ENCODE peak calls at places on chromosomes 3 and 15, in seven cellular contexts. I is CD8-positive, alpha-beta memory T cell; L is sigmoid colon; G is MM.1S; K is right lobe of liver; N is GM23248; V is uterus. E is an unnamed sample.
A peak's percentile ranks its signal among the peaks of the same experiment; 100 is the strongest.

GRCh38 chr3:173913397-173913796 is 515.9 kb downstream of the NLGN1 start:
- DNase-seq in I (no peak), L (no peak), G (no peak), K (no peak), N (peak; percentile 73), V (no peak), E (no peak)

GRCh38 chr3:159586587-159587202 is 401.9 kb upstream of the IL12A start:
- DNase-seq in I (no peak), L (no peak), G (no peak), K (no peak), N (peak; percentile 50), V (no peak), E (no peak)

GRCh38 chr15:45337224-45337623 is 41.1 kb downstream of the GATM start:
- DNase-seq in I (no peak), L (no peak), G (no peak), K (no peak), N (no peak), V (no peak), E (no peak)

GRCh38 chr3:148379763-148380162 is 317.9 kb upstream of the AGTR1 start:
- DNase-seq in I (no peak), L (no peak), G (peak; percentile 65), K (no peak), N (peak; percentile 80), V (no peak), E (no peak)

GRCh38 chr3:141095546-141095937 is 44.4 kb downstream of the SPSB4 start:
- DNase-seq in I (no peak), L (no peak), G (no peak), K (no peak), N (no peak), V (no peak), E (no peak)

GRCh38 chr15:37019479-37020433 is 80.6 kb downstream of the MEIS2 start:
- DNase-seq in I (no peak), L (no peak), G (no peak), K (no peak), N (no peak), V (no peak), E (no peak)

GRCh38 chr3:69197922-69198540 is 75.6 kb upstream of the LMOD3 start:
- DNase-seq in I (peak; percentile 29), L (no peak), G (no peak), K (no peak), N (no peak), V (no peak), E (peak; percentile 67)

GRCh38 chr15:49468440-49468839 is 45.4 kb downstream of the FGF7 start:
- DNase-seq in I (no peak), L (no peak), G (no peak), K (no peak), N (peak; percentile 82), V (no peak), E (no peak)

GRCh38 chr3:109460961-109461360 is 123.6 kb upstream of the DPPA4 start:
- DNase-seq in I (no peak), L (no peak), G (no peak), K (no peak), N (no peak), V (no peak), E (no peak)

GRCh38 chr15:56440226-56440770 is 24.6 kb downstream of the MNS1 start:
- DNase-seq in I (no peak), L (no peak), G (no peak), K (no peak), N (no peak), V (no peak), E (no peak)

GRCh38 chr3:119562307-119562961 is 3.0 kb upstream of the CD80 start:
- DNase-seq in I (no peak), L (no peak), G (peak; percentile 65), K (no peak), N (no peak), V (no peak), E (no peak)

GRCh38 chr3:37700849-37701248 is 160.8 kb upstream of the CTDSPL start:
- DNase-seq in I (no peak), L (no peak), G (no peak), K (no peak), N (no peak), V (no peak), E (no peak)

GRCh38 chr15:55768670-55769185 is 25.8 kb upstream of the PRTG start:
- DNase-seq in I (no peak), L (no peak), G (no peak), K (no peak), N (no peak), V (no peak), E (no peak)

GRCh38 chr3:101243285-101244211 is 76.8 kb downstream of the IMPG2 start:
- DNase-seq in I (no peak), L (no peak), G (no peak), K (no peak), N (peak; percentile 72), V (no peak), E (no peak)

GRCh38 chr3:5376761-5377160 is 189.3 kb downstream of the EDEM1 start:
- DNase-seq in I (no peak), L (no peak), G (peak; percentile 58), K (no peak), N (no peak), V (no peak), E (peak; percentile 4)

GRCh38 chr3:156216216-156216615 is 95.8 kb downstream of the KCNAB1 start:
- DNase-seq in I (no peak), L (no peak), G (no peak), K (no peak), N (no peak), V (no peak), E (no peak)

GRCh38 chr15:33315044-33315443 is 4.3 kb downstream of the RYR3 start:
- DNase-seq in I (no peak), L (no peak), G (no peak), K (no peak), N (no peak), V (no peak), E (no peak)

GRCh38 chr3:128312271-128312670 is 154.4 kb downstream of the DNAJB8 start:
- DNase-seq in I (no peak), L (no peak), G (no peak), K (no peak), N (no peak), V (no peak), E (no peak)

GRCh38 chr3:32137870-32138269 is 31.4 kb downstream of the GPD1L start:
- DNase-seq in I (no peak), L (no peak), G (no peak), K (no peak), N (no peak), V (no peak), E (no peak)

GRCh38 chr15:89358755-89359439 is 24.3 kb upstream of the POLG start:
- DNase-seq in I (peak; percentile 77), L (peak; percentile 81), G (no peak), K (peak; percentile 78), N (peak; percentile 82), V (peak; percentile 77), E (no peak)

GRCh38 chr3:64939747-64940450 is 252.1 kb upstream of the ADAMTS9 start:
- DNase-seq in I (no peak), L (no peak), G (no peak), K (no peak), N (no peak), V (no peak), E (no peak)

DNA sequence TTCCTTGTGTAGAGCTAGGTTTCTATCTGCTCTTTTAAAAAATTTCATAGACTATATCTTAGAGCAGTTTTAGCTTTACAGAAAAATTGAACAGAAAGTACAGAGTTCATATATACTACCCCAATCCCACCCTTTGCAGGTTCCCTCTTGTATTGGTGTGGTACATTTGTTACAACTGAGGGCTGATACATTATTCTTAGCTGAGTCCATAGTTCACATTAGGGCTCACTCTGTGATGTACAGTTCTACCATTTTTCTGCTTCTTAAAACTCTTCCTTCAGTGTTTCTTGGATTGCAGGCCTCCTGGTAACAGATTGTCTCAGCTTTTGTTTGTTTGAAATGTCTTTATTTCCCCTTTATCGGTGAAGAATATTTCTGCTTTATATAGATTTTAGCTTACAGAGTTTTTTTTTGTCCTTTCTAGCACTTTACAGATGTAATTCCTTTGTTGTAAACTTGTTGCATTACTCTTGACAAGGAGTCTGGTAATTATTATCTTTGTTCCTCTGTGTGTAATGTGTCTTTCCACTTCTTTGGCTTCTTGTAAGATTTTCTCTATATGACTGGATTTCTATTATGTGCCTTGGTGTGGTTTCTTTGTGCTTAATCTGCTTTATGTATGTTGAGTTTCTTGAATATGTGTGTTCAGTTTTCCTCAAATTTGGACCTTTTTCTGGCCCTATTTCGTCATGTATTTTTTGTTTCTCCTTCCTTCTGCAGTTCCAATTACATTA is 25.3 kb downstream of the MEF2A start:
- DNase-seq in I (no peak), L (no peak), G (no peak), K (no peak), N (no peak), V (no peak), E (no peak)
- H3K9me3 ChIP-seq in I (no peaks in the 10 kb centered on the region), L (no peaks in the 10 kb centered on the region), G (no peaks in the 10 kb centered on the region), K (no peaks in the 10 kb centered on the region), N (no peaks in the 10 kb centered on the region), V (peaks cover under 1% of the 10 kb centered on the region), E (no peaks in the 10 kb centered on the region)

GRCh38 chr15:23457890-23458289 is 10.8 kb upstream of the GOLGA6L2 start:
- DNase-seq in I (no peak), L (no peak), G (no peak), K (no peak), N (no peak), V (no peak), E (no peak)
- H3K9me3 ChIP-seq in I (no peaks in the 10 kb centered on the region), L (no peaks in the 10 kb centered on the region), G (no peaks in the 10 kb centered on the region), K (no peaks in the 10 kb centered on the region), N (no peaks in the 10 kb centered on the region), V (no peaks in the 10 kb centered on the region), E (no peaks in the 10 kb centered on the region)

DNA sequence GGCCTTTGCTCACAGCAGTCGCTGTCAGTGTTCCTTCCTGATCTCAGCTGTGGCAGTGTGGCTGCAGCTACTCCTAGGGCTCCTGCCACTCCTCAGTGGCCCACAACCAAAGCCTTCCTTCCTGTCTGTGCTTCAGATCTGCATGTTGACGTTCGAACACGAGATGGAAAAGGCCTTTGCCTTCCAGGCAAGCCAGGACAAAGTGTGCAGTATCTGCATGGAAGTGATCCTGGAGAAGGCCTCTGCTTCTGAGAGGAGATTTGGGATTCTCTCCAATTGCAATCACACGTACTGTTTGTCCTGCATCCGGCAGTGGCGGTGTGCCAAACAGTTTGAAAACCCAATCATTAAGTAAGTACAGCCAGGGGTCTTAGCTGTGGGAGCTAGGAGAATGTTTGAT is 17.8 kb downstream of the MKRN2 start:
- DNase-seq in I (no peak), L (no peak), G (no peak), K (no peak), N (no peak), V (no peak), E (no peak)
- H3K9me3 ChIP-seq in I (no peaks in the 10 kb centered on the region), L (no peaks in the 10 kb centered on the region), G (no peaks in the 10 kb centered on the region), K (no peaks in the 10 kb centered on the region), N (no peaks in the 10 kb centered on the region), V (no peaks in the 10 kb centered on the region), E (no peaks in the 10 kb centered on the region)

GRCh38 chr15:20349774-20350498 is 191.7 kb downstream of the GOLGA6L6 start:
- DNase-seq in I (no peak), L (peak; percentile 66), G (peak; percentile 5), K (no peak), N (no peak), V (peak; percentile 23), E (peak; percentile 5)

GRCh38 chr15:20348900-20349773 is 192.5 kb downstream of the GOLGA6L6 start:
- DNase-seq in I (no peak), L (peak; percentile 66), G (peak; percentile 4), K (no peak), N (no peak), V (no peak), E (no peak)

GRCh38 chr15:20345401-20345958 is 196.1 kb downstream of the GOLGA6L6 start:
- DNase-seq in I (no peak), L (peak; percentile 69), G (peak; percentile 6), K (no peak), N (no peak), V (no peak), E (peak; percentile 5)

GRCh38 chr15:20346082-20346805 is 195.4 kb downstream of the GOLGA6L6 start:
- DNase-seq in I (no peak), L (peak; percentile 65), G (peak; percentile 5), K (no peak), N (no peak), V (no peak), E (no peak)

GRCh38 chr15:20348291-20348899 is 193.2 kb downstream of the GOLGA6L6 start:
- DNase-seq in I (no peak), L (peak; percentile 62), G (peak; percentile 5), K (no peak), N (no peak), V (no peak), E (no peak)
- H3K9me3 ChIP-seq in I (no peaks in the 10 kb centered on the region), L (peaks cover 7% of the 10 kb centered on the region), G (no peaks in the 10 kb centered on the region), K (no peaks in the 10 kb centered on the region), N (no peaks in the 10 kb centered on the region), V (no peaks in the 10 kb centered on the region), E (no peaks in the 10 kb centered on the region)